ENCODE peak calls at places on chromosomes 3 and 15, in five cellular contexts. Y is K562, F is A549, J is WTC11, G is endothelial cell of umbilical vein. C is an unnamed sample.

GRCh38 chr3:23821858-23822257 is 16.1 kb downstream of the UBE2E1 start:
- DNase-seq in Y (no peak), F (no peak), J (no peak), G (no peak), C (no peak)

GRCh38 chr3:160812304-160812703 is 56.3 kb downstream of the PPM1L start:
- DNase-seq in Y (no peak), F (no peak), J (no peak), G (no peak), C (no peak)

GRCh38 chr3:56940331-56940730 is 120.1 kb upstream of the SPATA12 start:
- DNase-seq in Y (no peak), F (no peak), J (no peak), G (no peak), C (no peak)

GRCh38 chr3:108100906-108101305 is 10.1 kb upstream of the CD47 start:
- DNase-seq in Y (no peak), F (no peak), J (no peak), G (no peak), C (no peak)

GRCh38 chr15:88476635-88477038 is 9.1 kb downstream of the MRPS11 start:
- DNase-seq in Y (peak; percentile 66), F (peak; percentile 48), J (peak; percentile 38), G (peak; percentile 41), C (peak; percentile 74)

GRCh38 chr3:56988874-56989433 is 71.5 kb upstream of the SPATA12 start:
- DNase-seq in Y (peak; percentile 75), F (peak; percentile 67), J (peak; percentile 82), G (peak; percentile 87), C (peak; percentile 71)

GRCh38 chr3:131228522-131228921 is 153.1 kb upstream of the NUDT16 start:
- DNase-seq in Y (no peak), F (no peak), J (no peak), G (no peak), C (no peak)

GRCh38 chr15:46900992-46901391 is 816.3 kb upstream of the SEMA6D start:
- DNase-seq in Y (no peak), F (no peak), J (no peak), G (no peak), C (no peak)

GRCh38 chr3:168693870-168694269 is 598.1 kb upstream of the GOLIM4 start:
- DNase-seq in Y (no peak), F (no peak), J (no peak), G (no peak), C (no peak)

GRCh38 chr3:94028093-94028837 is at the start of gene STX19:
- DNase-seq in Y (no peak), F (no peak), J (no peak), G (no peak), C (no peak)

GRCh38 chr3:47057212-47057671 is 77.8 kb downstream of the NBEAL2 start:
- DNase-seq in Y (no peak), F (no peak), J (no peak), G (no peak), C (no peak)

GRCh38 chr15:59792359-59792758 is 103.2 kb upstream of the BNIP2 start:
- DNase-seq in Y (no peak), F (no peak), J (no peak), G (no peak), C (peak; percentile 14)

GRCh38 chr15:73809728-73810501 is 56.8 kb upstream of the INSYN1 start:
- DNase-seq in Y (no peak), F (peak; percentile 21), J (no peak), G (no peak), C (peak; percentile 71)

GRCh38 chr3:118067439-118067838 is 967.2 kb downstream of the IGSF11 start:
- DNase-seq in Y (no peak), F (no peak), J (no peak), G (no peak), C (no peak)

GRCh38 chr15:96838088-96838487 is 507.6 kb downstream of the NR2F2 start:
- DNase-seq in Y (no peak), F (no peak), J (no peak), G (no peak), C (no peak)

GRCh38 chr3:72899349-72899765 is 11.5 kb downstream of the GXYLT2 start:
- DNase-seq in Y (no peak), F (no peak), J (no peak), G (no peak), C (no peak)

GRCh38 chr3:119913021-119913420 is 131.1 kb downstream of the NR1I2 start:
- DNase-seq in Y (no peak), F (no peak), J (no peak), G (no peak), C (no peak)

GRCh38 chr3:12948891-12949711 is 107.7 kb upstream of the RPL32 start:
- DNase-seq in Y (peak; percentile 48), F (no peak), J (no peak), G (peak; percentile 45), C (no peak)

GRCh38 chr15:81068516-81068915 is 65.6 kb upstream of the CFAP161 start:
- DNase-seq in Y (no peak), F (no peak), J (no peak), G (peak; percentile 78), C (no peak)

GRCh38 chr3:105868450-105868744 is 415 bp downstream of the CBLB start:
- DNase-seq in Y (peak; percentile 37), F (peak; percentile 37), J (peak; percentile 69), G (no peak), C (peak; percentile 76)

GRCh38 chr3:157174265-157174615 is 14.3 kb upstream of the CCNL1 start:
- DNase-seq in Y (peak; percentile 63), F (peak; percentile 53), J (no peak), G (peak; percentile 21), C (no peak)

GRCh38 chr3:76470285-76470684 is 569.6 kb upstream of the ROBO2 start:
- DNase-seq in Y (no peak), F (no peak), J (no peak), G (no peak), C (no peak)

GRCh38 chr3:23244642-23245041 is 41.5 kb downstream of the UBE2E2 start:
- DNase-seq in Y (no peak), F (no peak), J (no peak), G (no peak), C (no peak)

GRCh38 chr3:188792788-188793187 is 379.0 kb upstream of the TPRG1 start:
- DNase-seq in Y (no peak), F (no peak), J (peak; percentile 48), G (no peak), C (peak; percentile 18)

GRCh38 chr3:141858312-141858711 is 18.1 kb upstream of the ATP1B3 start:
- DNase-seq in Y (peak; percentile 39), F (no peak), J (no peak), G (no peak), C (no peak)

DNA sequence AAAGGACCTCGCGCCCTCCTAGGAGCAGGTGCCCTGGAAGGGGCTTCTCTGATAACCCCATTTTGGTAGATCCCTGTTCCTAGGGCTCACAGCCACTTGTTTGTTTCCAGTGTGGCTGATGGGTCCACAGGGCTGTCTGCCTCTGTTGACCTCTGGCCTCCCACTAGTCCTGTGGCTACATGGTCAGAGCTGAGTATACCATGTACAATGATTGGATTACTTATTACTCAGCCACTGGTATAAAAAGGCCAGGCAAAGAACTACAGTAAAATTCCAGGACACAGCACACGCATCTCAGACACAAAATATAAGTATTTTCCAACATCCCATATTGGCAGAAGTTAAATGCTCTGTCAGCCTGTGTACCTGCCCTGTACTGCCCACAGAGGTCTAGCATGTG is 277.3 kb downstream of the GABRG3 start:
- DNase-seq in Y (no peak), F (no peak), J (no peak), G (no peak), C (no peak)
- TF ChIP-seq MAX in Y (no peak), F (no peak), J (no peak), G (no peak), C (no peak)

GRCh38 chr15:83475551-83475950 is 28.4 kb downstream of the SH3GL3 start:
- DNase-seq in Y (no peak), F (no peak), J (no peak), G (no peak), C (no peak)
- TF ChIP-seq MAX in Y (no peak), F (no peak), J (no peak), G (no peak), C (no peak)

GRCh38 chr15:52004806-52005205 is 14.2 kb upstream of the MAPK6 start:
- DNase-seq in Y (no peak), F (no peak), J (no peak), G (no peak), C (no peak)

GRCh38 chr15:52003710-52004109 is 15.3 kb upstream of the MAPK6 start:
- DNase-seq in Y (no peak), F (no peak), J (no peak), G (no peak), C (no peak)

GRCh38 chr15:52006702-52007340 is 12.2 kb upstream of the MAPK6 start:
- DNase-seq in Y (peak; percentile 39), F (no peak), J (no peak), G (peak; percentile 70), C (no peak)

GRCh38 chr15:52008326-52008697 is 10.7 kb upstream of the MAPK6 start:
- DNase-seq in Y (no peak), F (no peak), J (no peak), G (no peak), C (no peak)

DNA sequence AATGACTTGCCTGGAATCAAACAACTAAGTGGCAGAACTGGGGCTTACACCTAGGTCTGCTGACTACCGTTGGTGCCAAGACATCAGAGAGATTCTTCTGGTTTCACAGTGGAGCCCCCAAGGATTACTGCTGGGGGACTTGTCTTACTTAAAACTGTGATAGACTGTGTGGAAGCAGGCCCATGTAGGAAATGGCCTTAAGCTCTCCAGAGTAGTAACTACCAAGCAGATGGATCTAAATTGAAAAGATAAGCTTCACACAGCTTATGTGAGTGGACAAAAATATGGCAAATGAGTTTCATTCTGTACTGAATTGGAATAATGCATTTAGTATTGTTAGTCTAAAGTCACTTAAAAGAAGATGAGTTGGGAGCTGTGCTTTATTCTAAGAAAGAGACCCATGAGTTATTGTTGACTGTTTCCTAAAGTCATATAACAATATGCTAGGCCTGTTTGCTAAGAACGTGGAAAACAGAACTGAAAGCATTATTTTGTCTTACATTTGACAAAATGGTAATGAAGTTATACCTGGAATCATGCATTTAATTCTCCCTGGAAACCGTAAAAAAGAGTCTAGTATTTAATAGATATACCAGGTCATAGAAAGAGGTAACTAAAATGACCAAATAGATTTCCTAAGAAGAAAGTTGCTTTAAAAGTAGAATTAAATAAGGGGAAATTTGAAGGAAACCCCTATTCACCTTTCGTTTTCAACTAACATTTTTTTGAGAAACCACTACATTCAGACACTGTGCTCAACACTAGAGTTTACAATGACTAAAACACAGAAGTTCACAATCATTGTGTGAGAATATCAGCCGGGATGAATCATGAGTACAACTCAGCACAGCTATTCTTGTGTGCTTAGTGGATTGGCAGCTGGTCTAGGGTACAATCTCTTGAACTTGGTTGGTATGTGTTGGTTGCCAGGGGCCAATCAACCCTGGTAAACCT is 13.0 kb upstream of the MAPK6 start:
- DNase-seq in Y (peak; percentile 48), F (peak; percentile 52), J (no peak), G (peak; percentile 87), C (peak; percentile 57)
- TF ChIP-seq MAX in Y (no peak), F (no peak), J (no peak), G (no peak), C (no peak)

GRCh38 chr15:55279100-55279745 is 10.4 kb downstream of the RAB27A start:
- DNase-seq in Y (no peak), F (no peak), J (no peak), G (no peak), C (no peak)

GRCh38 chr15:55276324-55276723 is 13.3 kb downstream of the RAB27A start:
- DNase-seq in Y (no peak), F (no peak), J (no peak), G (no peak), C (no peak)

GRCh38 chr15:55277715-55278114 is 11.9 kb downstream of the RAB27A start:
- DNase-seq in Y (no peak), F (no peak), J (no peak), G (no peak), C (no peak)

GRCh38 chr15:55279746-55280351 is 9.8 kb downstream of the RAB27A start:
- DNase-seq in Y (peak; percentile 91), F (peak; percentile 66), J (no peak), G (peak; percentile 84), C (no peak)

GRCh38 chr15:55277116-55277564 is 12.5 kb downstream of the RAB27A start:
- DNase-seq in Y (no peak), F (no peak), J (no peak), G (no peak), C (no peak)
- TF ChIP-seq MAX in Y (no peak), F (no peak), J (no peak), G (no peak), C (no peak)

C was measured in SK-N-SH.